ENCODE peak calls at places on chromosomes 7 and 10, in nine cellular contexts. R is psoas muscle, A is upper lobe of right lung, L is HFF-Myc, C is H9, J is choroid plexus epithelial cell, G is glutamatergic neuron, M is cardiac muscle cell, O is heart left ventricle. Y is an unnamed sample.

GRCh38 chr10:49741108-49741995 is 20.8 kb downstream of the OGDHL start:
- DNase-seq in R (no peak), A (no peak), L (no peak), C (no peak), J (no peak), G (no peak), M (peak), O (no peak), Y (no peak)

GRCh38 chr10:79135790-79136189 is 67.0 kb downstream of the ZMIZ1 start:
- DNase-seq in R (no peak), A (no peak), L (no peak), C (no peak), J (no peak), G (no peak), M (no peak), O (no peak), Y (no peak)

GRCh38 chr7:781228-781864 is 50.9 kb upstream of the SUN1 start:
- DNase-seq in R (no peak), A (no peak), L (no peak), C (no peak), J (peak), G (no peak), M (no peak), O (peak), Y (no peak)

GRCh38 chr10:132103116-132103910 is 37.6 kb downstream of the JAKMIP3 start:
- DNase-seq in R (no peak), A (no peak), L (no peak), C (no peak), J (no peak), G (no peak), M (no peak), O (no peak), Y (no peak)

GRCh38 chr10:118595598-118596425 is at the start of gene PRLHR:
- DNase-seq in R (no peak), A (no peak), L (no peak), C (peak), J (peak), G (peak), M (peak), O (no peak), Y (peak)

GRCh38 chr7:75915416-75916156 is 631 bp downstream of the POR start:
- DNase-seq in R (peak), A (no peak), L (no peak), C (no peak), J (peak), G (no peak), M (peak), O (no peak), Y (no peak)

GRCh38 chr10:103564799-103565365 is 71.4 kb downstream of the NEURL1 start:
- DNase-seq in R (no peak), A (no peak), L (no peak), C (peak), J (peak), G (peak), M (peak), O (no peak), Y (no peak)

GRCh38 chr10:121961456-121961855 is 13.6 kb downstream of the NSMCE4A start:
- DNase-seq in R (no peak), A (no peak), L (no peak), C (no peak), J (no peak), G (no peak), M (no peak), O (no peak), Y (no peak)

GRCh38 chr10:132185601-132186487 is 904 bp upstream of the DPYSL4 start:
- DNase-seq in R (peak), A (no peak), L (no peak), C (peak), J (peak), G (peak), M (peak), O (peak), Y (peak)

GRCh38 chr10:30781571-30782542 is 152.3 kb upstream of the LYZL2 start:
- DNase-seq in R (no peak), A (no peak), L (peak), C (no peak), J (no peak), G (peak), M (no peak), O (no peak), Y (no peak)

GRCh38 chr7:25073451-25073850 is 51.6 kb downstream of the CYCS start:
- DNase-seq in R (no peak), A (no peak), L (no peak), C (no peak), J (peak), G (no peak), M (peak), O (no peak), Y (no peak)

GRCh38 chr7:28738384-28738783 is 219.7 kb downstream of the TRIL start:
- DNase-seq in R (no peak), A (no peak), L (no peak), C (no peak), J (peak), G (no peak), M (peak), O (no peak), Y (no peak)

GRCh38 chr7:157468221-157469111 is 131.7 kb downstream of the DNAJB6 start:
- DNase-seq in R (no peak), A (peak), L (no peak), C (peak), J (no peak), G (no peak), M (no peak), O (no peak), Y (no peak)

GRCh38 chr7:2231992-2232765 is 566 bp downstream of the MAD1L1 start:
- DNase-seq in R (no peak), A (no peak), L (no peak), C (no peak), J (peak), G (peak), M (no peak), O (no peak), Y (peak)

GRCh38 chr10:22722770-22723169 is 8.4 kb upstream of the PIP4K2A start:
- DNase-seq in R (no peak), A (no peak), L (no peak), C (no peak), J (no peak), G (no peak), M (no peak), O (no peak), Y (no peak)

GRCh38 chr7:2821161-2821841 is 22.8 kb downstream of the GNA12 start:
- DNase-seq in R (no peak), A (no peak), L (peak), C (peak), J (peak), G (no peak), M (peak), O (no peak), Y (no peak)

GRCh38 chr7:31054608-31055273 is 2.6 kb downstream of the ADCYAP1R1 start:
- DNase-seq in R (no peak), A (no peak), L (no peak), C (no peak), J (no peak), G (no peak), M (no peak), O (no peak), Y (no peak)

GRCh38 chr7:144388950-144389349 is 14.5 kb downstream of the NOBOX start:
- DNase-seq in R (no peak), A (no peak), L (no peak), C (peak), J (no peak), G (no peak), M (peak), O (no peak), Y (no peak)

GRCh38 chr7:93359520-93360198 is 127.5 kb downstream of the VPS50 start:
- DNase-seq in R (no peak), A (no peak), L (no peak), C (no peak), J (no peak), G (no peak), M (no peak), O (no peak), Y (no peak)

GRCh38 chr10:62851449-62851848 is 35.3 kb upstream of the EGR2 start:
- DNase-seq in R (no peak), A (no peak), L (no peak), C (peak), J (peak), G (no peak), M (peak), O (no peak), Y (no peak)
- TF ChIP-seq CTCF in R (no peak), A (peak), L (peak), C (peak), J (peak), G (peak), M (peak), O (no peak), Y (peak)

DNA sequence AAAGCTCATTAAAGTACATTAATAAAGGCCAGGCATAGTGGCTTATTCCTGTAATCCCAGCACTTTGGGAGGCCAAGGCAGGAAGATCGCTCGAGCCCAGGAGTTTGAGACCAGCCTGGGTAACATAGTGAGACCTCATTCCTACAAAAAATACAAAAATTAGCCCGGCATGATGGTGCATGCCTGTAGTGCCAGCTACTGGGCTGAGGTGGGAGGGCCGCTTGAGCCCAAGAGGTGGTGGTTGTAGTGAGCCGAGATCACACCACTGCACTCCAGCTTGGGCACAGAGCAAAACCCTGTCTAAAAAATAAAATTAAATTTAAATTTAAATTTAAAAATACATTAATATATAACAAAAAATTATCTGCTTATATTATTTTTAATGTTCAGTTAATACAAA is 7.1 kb upstream of the TAS2R39 start:
- DNase-seq in R (no peak), A (no peak), L (no peak), C (peak), J (no peak), G (no peak), M (no peak), O (no peak), Y (no peak)
- TF ChIP-seq CTCF in R (no peak), A (no peak), L (no peak), C (no peak), J (no peak), G (no peak), M (no peak), O (no peak), Y (no peak)

DNA sequence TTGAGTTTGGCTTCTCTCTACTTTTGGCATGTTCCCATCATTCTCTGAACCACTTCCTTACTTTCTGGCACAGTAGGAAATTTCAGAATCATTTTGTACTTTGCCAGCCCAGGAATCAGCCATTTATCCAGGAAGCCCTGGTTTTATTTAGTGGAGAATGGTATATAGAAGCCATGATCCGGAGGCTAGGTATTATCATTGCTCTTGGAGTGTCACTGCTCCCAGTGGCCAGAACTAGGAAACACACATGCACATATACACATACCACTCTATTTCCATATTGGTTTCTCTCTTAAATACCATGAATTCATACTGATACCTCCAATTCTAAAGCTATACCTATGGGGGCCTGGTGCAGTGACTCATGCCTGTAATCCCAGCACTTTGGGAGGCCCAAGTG is 36.3 kb downstream of the SUFU start:
- DNase-seq in R (no peak), A (peak), L (no peak), C (no peak), J (peak), G (no peak), M (peak), O (no peak), Y (no peak)
- TF ChIP-seq CTCF in R (peak), A (peak), L (peak), C (peak), J (peak), G (peak), M (peak), O (peak), Y (peak)

DNA sequence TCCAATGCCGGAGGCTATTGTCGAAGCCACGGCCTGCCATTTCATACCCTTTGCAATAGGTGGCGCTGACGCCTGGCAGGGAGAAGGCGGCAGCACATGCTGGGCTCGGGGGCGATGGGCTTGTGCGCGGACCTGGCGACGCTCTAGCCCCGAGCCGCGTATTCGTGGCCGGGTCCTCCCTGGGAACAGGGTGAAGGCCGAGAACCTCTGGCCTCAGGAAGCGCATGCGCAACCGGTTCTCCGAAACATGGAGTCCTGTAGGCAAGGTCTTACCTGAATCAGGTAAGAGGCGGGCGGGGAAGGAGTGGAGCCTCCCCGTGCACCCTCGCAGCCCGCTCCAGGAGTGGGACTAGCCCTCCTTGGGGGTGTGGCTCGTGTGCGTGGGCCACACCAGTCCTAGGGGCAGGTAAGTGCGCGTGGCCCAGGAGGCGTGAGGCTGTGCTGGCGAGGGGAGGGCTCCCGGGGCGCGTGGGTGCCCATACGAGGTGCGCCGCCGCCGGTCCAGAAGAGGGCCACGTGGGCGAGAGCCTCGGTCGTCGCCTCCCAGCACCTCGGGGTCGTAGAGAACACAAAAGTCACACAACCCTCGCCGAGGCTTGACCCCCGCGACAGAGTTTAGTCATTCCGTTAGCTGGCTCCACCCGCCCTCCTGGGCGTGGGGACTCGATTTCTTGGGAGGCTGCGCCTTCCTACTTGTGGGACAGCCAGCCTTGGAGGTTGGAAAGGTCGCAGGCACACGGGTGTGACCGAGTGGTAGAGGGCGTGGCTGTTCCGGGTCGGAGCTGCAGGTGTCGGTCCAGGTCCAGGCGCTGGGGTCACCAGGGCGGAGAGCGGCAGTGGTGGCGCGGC is 5.5 kb upstream of the MEST start:
- DNase-seq in R (peak), A (peak), L (no peak), C (peak), J (peak), G (peak), M (peak), O (peak), Y (peak)
- TF ChIP-seq CTCF in R (peak), A (peak), L (peak), C (peak), J (peak), G (peak), M (peak), O (peak), Y (peak)